ENCODE peak calls at places on chromosome 15, in seven cellular contexts. P, R, E, N, H, L and Q are unnamed samples.

GRCh38 chr15:51172190-51172589 is 77.5 kb upstream of the TNFAIP8L3 start:
- DNase-seq in P (no peak), R (no peak), E (no peak), N (no peak), H (no peak), L (no peak), Q (no peak)

GRCh38 chr15:57385923-57386390 is 9.7 kb downstream of the CGNL1 start:
- DNase-seq in P (no peak), R (no peak), E (no peak), N (no peak), H (no peak), L (no peak), Q (no peak)

GRCh38 chr15:52295421-52295991 is at the start of gene MYO5C:
- DNase-seq in P (no peak), R (peak), E (no peak), N (peak), H (peak), L (peak), Q (peak)

GRCh38 chr15:83106994-83107840 is at the start of gene TM6SF1:
- DNase-seq in P (no peak), R (peak), E (peak), N (no peak), H (no peak), L (peak), Q (no peak)

GRCh38 chr15:63896336-63897115 is 62.8 kb upstream of the HERC1 start:
- DNase-seq in P (no peak), R (no peak), E (peak), N (peak), H (peak), L (peak), Q (no peak)

GRCh38 chr15:39667382-39668127 is 86.7 kb downstream of the THBS1 start:
- DNase-seq in P (no peak), R (peak), E (no peak), N (no peak), H (no peak), L (no peak), Q (no peak)

GRCh38 chr15:27468151-27468556 is 497.2 kb downstream of the GABRG3 start:
- DNase-seq in P (no peak), R (no peak), E (peak), N (no peak), H (no peak), L (no peak), Q (no peak)

GRCh38 chr15:58074452-58074851 is 8.9 kb upstream of the ALDH1A2 start:
- DNase-seq in P (no peak), R (no peak), E (no peak), N (no peak), H (no peak), L (no peak), Q (no peak)

GRCh38 chr15:40010681-40011080 is 28.3 kb downstream of the SRP14 start:
- DNase-seq in P (no peak), R (peak), E (no peak), N (no peak), H (no peak), L (peak), Q (peak)

GRCh38 chr15:92801412-92801773 is 98.7 kb upstream of the CHD2 start:
- DNase-seq in P (no peak), R (no peak), E (no peak), N (peak), H (no peak), L (no peak), Q (peak)

GRCh38 chr15:70318594-70318993 is 220.9 kb upstream of the TLE3 start:
- DNase-seq in P (no peak), R (no peak), E (no peak), N (no peak), H (no peak), L (no peak), Q (no peak)

GRCh38 chr15:21261965-21262850 is 178.1 kb downstream of the POTEB3 start:
- DNase-seq in P (no peak), R (no peak), E (no peak), N (no peak), H (no peak), L (peak), Q (no peak)

GRCh38 chr15:58433597-58434333 is 2.0 kb downstream of the LIPC start:
- DNase-seq in P (no peak), R (peak), E (no peak), N (no peak), H (no peak), L (no peak), Q (no peak)

GRCh38 chr15:78105541-78106241 is 13.3 kb downstream of the SH2D7 start:
- DNase-seq in P (no peak), R (no peak), E (no peak), N (no peak), H (peak), L (no peak), Q (peak)

GRCh38 chr15:48796930-48797329 is 13.9 kb downstream of the CEP152 start:
- DNase-seq in P (no peak), R (no peak), E (no peak), N (no peak), H (no peak), L (no peak), Q (no peak)

GRCh38 chr15:70701891-70702568 is 61.3 kb downstream of the UACA start:
- DNase-seq in P (no peak), R (no peak), E (no peak), N (no peak), H (no peak), L (peak), Q (no peak)

GRCh38 chr15:80773122-80773551 is 6.0 kb upstream of the CEMIP start:
- DNase-seq in P (no peak), R (no peak), E (no peak), N (no peak), H (no peak), L (no peak), Q (no peak)

GRCh38 chr15:29840928-29841327 is 18.7 kb upstream of the TJP1 start:
- DNase-seq in P (no peak), R (no peak), E (no peak), N (no peak), H (no peak), L (no peak), Q (no peak)

GRCh38 chr15:36291501-36291900 is 287.9 kb upstream of the CDIN1 start:
- DNase-seq in P (no peak), R (no peak), E (no peak), N (no peak), H (no peak), L (no peak), Q (no peak)

GRCh38 chr15:79197285-79197684 is 85.2 kb upstream of the ANKRD34C start:
- DNase-seq in P (no peak), R (peak), E (no peak), N (no peak), H (no peak), L (no peak), Q (no peak)

GRCh38 chr15:96328101-96328958 is 2.2 kb upstream of the NR2F2 start:
- DNase-seq in P (no peak), R (no peak), E (no peak), N (no peak), H (no peak), L (no peak), Q (no peak)

GRCh38 chr15:61796056-61796455 is 264.2 kb downstream of the VPS13C start:
- DNase-seq in P (no peak), R (no peak), E (no peak), N (no peak), H (no peak), L (no peak), Q (no peak)

GRCh38 chr15:78107471-78107870 is 15.1 kb downstream of the SH2D7 start:
- DNase-seq in P (no peak), R (no peak), E (no peak), N (no peak), H (no peak), L (no peak), Q (peak)

GRCh38 chr15:62307551-62307950 is 142.5 kb upstream of the C2CD4B start:
- DNase-seq in P (no peak), R (no peak), E (no peak), N (no peak), H (no peak), L (no peak), Q (no peak)

GRCh38 chr15:25863067-25863967 is at the start of gene ATP10A:
- DNase-seq in P (no peak), R (peak), E (no peak), N (no peak), H (no peak), L (peak), Q (no peak)

GRCh38 chr15:83846847-83847246 is 192.9 kb downstream of the ADAMTSL3 start:
- DNase-seq in P (no peak), R (no peak), E (no peak), N (no peak), H (no peak), L (no peak), Q (no peak)

GRCh38 chr15:95832655-95833054 is 497.8 kb upstream of the NR2F2 start:
- DNase-seq in P (no peak), R (peak), E (no peak), N (no peak), H (no peak), L (no peak), Q (no peak)

GRCh38 chr15:74242296-74242929 is 6.3 kb downstream of the CCDC33 start:
- DNase-seq in P (no peak), R (peak), E (peak), N (peak), H (peak), L (no peak), Q (peak)

GRCh38 chr15:33358303-33358702 is 47.5 kb downstream of the RYR3 start:
- DNase-seq in P (no peak), R (peak), E (no peak), N (no peak), H (no peak), L (no peak), Q (no peak)

GRCh38 chr15:77021803-77022381 is 27.0 kb downstream of the PSTPIP1 start:
- DNase-seq in P (no peak), R (no peak), E (no peak), N (no peak), H (no peak), L (peak), Q (peak)

GRCh38 chr15:34470892-34471291 is 33.3 kb upstream of the GOLGA8A start:
- DNase-seq in P (no peak), R (no peak), E (no peak), N (no peak), H (no peak), L (no peak), Q (no peak)

GRCh38 chr15:34818531-34818930 is 23.2 kb upstream of the ACTC1 start:
- DNase-seq in P (no peak), R (no peak), E (no peak), N (no peak), H (no peak), L (no peak), Q (no peak)

GRCh38 chr15:70200511-70200991 is 102.8 kb upstream of the TLE3 start:
- DNase-seq in P (no peak), R (no peak), E (no peak), N (no peak), H (no peak), L (peak), Q (no peak)

GRCh38 chr15:41585140-41586047 is 26.4 kb downstream of the TYRO3 start:
- DNase-seq in P (peak), R (peak), E (no peak), N (peak), H (no peak), L (peak), Q (no peak)

GRCh38 chr15:81339851-81340250 is 15.9 kb upstream of the STARD5 start:
- DNase-seq in P (no peak), R (no peak), E (no peak), N (no peak), H (no peak), L (no peak), Q (no peak)

GRCh38 chr15:90011705-90012104 is 10.6 kb downstream of the ZNF710 start:
- DNase-seq in P (no peak), R (no peak), E (no peak), N (no peak), H (no peak), L (no peak), Q (no peak)

GRCh38 chr15:90009301-90010063 is 8.4 kb downstream of the ZNF710 start:
- DNase-seq in P (no peak), R (no peak), E (no peak), N (no peak), H (no peak), L (no peak), Q (no peak)

GRCh38 chr15:90015749-90016148 is 14.6 kb downstream of the ZNF710 start:
- DNase-seq in P (no peak), R (no peak), E (no peak), N (no peak), H (no peak), L (no peak), Q (no peak)

GRCh38 chr15:90016721-90017120 is 15.6 kb downstream of the ZNF710 start:
- DNase-seq in P (no peak), R (no peak), E (no peak), N (no peak), H (no peak), L (no peak), Q (no peak)

DNA sequence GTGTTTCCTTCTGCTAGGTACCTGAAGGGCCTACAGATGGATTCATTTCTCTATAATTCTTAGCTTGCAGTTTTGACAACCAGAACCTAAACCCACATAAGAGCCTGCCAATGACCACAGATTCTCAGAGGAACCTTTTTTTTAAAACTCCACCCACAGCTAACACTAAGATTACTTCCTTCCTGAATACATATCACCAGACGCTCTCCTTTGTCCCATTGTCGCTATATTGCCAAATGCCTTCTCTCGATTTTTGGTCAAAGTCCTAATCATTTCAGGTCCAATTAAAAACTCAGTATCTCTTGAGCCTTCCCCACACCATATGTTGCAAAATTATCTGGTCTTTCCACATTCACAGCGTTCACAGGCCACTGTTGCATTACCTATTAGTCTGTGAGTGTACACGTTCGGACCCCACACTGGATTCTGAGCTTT is 12.4 kb downstream of the ZNF710 start:
- DNase-seq in P (peak), R (no peak), E (no peak), N (no peak), H (no peak), L (no peak), Q (no peak)
- H3K4me3 ChIP-seq in P (peak), R (no peak), E (no peak), N (no peak), H (no peak), L (no peak), Q (no peak)

DNA sequence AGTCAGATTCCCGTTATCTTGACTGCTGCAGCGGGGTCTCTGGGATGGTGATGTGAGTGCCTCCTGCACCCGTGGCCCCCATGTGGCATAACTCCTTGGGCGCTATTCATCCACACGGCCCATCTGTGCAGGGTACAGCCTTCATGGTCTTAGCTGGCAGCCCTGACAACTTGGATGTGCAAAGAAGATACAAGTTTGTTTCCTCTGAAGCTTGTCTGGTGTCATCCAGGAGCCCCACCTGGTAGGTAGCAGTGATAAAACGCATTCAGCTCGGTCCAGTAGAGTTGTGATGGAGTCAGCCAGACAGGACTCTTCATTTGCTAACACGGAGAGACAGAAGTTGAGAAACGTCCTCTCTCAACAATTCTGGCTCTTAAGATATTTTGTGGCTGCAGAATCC is 53.3 kb downstream of the CORO2B start:
- DNase-seq in P (no peak), R (no peak), E (no peak), N (no peak), H (no peak), L (no peak), Q (no peak)
- H3K27ac ChIP-seq in P (no peak), R (no peak), E (no peak), N (no peak), H (no peak), L (no peak), Q (no peak)

GRCh38 chr15:98824595-98824994 is 176.3 kb downstream of the IGF1R start:
- DNase-seq in P (no peak), R (no peak), E (no peak), N (no peak), H (no peak), L (no peak), Q (no peak)

GRCh38 chr15:98835889-98836288 is 171.7 kb downstream of the PGPEP1L start:
- DNase-seq in P (no peak), R (no peak), E (no peak), N (no peak), H (no peak), L (no peak), Q (no peak)

GRCh38 chr15:98834976-98835375 is 172.6 kb downstream of the PGPEP1L start:
- DNase-seq in P (no peak), R (no peak), E (no peak), N (no peak), H (no peak), L (no peak), Q (no peak)

GRCh38 chr15:98826658-98827057 is 178.3 kb downstream of the IGF1R start:
- DNase-seq in P (no peak), R (no peak), E (no peak), N (no peak), H (no peak), L (no peak), Q (no peak)

DNA sequence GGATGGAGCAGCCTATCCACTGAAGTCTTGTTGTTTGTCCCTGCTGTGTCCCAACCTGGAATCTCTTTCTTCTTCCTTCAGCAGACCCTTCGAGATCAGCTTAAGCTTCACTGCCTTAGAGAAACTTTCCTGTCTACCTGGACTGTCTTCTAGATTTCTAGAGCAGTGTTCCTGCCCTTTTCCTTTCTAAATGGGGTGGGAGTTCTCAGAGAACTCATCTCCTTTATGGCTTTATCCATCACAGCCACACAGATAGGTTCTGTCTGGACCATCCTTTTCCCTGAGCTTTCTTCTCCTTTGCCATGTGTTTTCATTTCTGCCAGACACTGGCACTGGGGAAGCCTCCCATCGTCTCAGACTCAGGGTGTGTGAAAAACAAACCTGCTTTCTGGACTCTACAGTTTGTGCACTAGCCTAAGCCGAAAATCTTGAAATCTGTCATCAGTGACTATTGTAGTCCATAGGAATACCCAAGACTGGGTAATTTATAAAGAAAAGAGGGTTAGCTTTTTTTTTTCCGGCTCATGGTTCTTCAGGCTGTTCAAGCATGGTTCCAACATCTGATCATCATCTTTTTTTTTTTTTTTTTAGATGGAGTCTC is 177.5 kb downstream of the PGPEP1L start:
- DNase-seq in P (no peak), R (no peak), E (no peak), N (no peak), H (no peak), L (no peak), Q (no peak)
- H3K4me3 ChIP-seq in P (no peak), R (no peak), E (no peak), N (no peak), H (no peak), L (no peak), Q (no peak)

GRCh38 chr15:89496155-89497098 is at the start of gene RHCG:
- DNase-seq in P (no peak), R (peak), E (peak), N (peak), H (peak), L (no peak), Q (no peak)
- H3K27ac ChIP-seq in P (no peak), R (no peak), E (no peak), N (no peak), H (no peak), L (no peak), Q (no peak)

DNA sequence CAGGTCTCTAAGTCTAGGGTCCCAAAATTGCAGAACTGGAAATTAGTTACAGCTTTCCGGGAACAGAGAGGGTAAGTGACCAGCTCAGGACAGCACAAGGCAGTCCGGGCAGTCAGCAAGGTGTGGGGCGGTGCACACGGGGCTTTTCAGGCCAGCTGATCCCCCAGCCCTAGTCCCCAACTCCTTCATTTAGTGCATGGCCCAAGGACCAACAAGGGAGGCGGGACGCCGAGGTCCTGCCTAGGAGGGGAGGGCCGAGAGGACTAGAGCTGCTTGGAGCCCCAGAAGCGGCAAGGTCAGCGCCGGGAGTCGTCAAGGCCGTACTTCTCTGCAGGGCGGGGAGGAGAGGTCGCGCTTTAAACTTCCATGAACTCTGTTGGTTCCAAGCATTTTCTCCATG is 2.0 kb upstream of the PDE8A start:
- DNase-seq in P (no peak), R (peak), E (peak), N (peak), H (no peak), L (peak), Q (peak)
- H3K4me3 ChIP-seq in P (peak), R (peak), E (peak), N (peak), H (peak), L (peak), Q (peak)

GRCh38 chr15:60373327-60373726 is 24.5 kb downstream of the ANXA2 start:
- DNase-seq in P (no peak), R (no peak), E (no peak), N (no peak), H (no peak), L (no peak), Q (no peak)

GRCh38 chr15:60374209-60374608 is 23.6 kb downstream of the ANXA2 start:
- DNase-seq in P (no peak), R (no peak), E (no peak), N (no peak), H (no peak), L (no peak), Q (no peak)

GRCh38 chr15:60373745-60374144 is 24.0 kb downstream of the ANXA2 start:
- DNase-seq in P (no peak), R (no peak), E (no peak), N (no peak), H (no peak), L (no peak), Q (no peak)

GRCh38 chr15:60375255-60375809 is 22.5 kb downstream of the ANXA2 start:
- DNase-seq in P (no peak), R (no peak), E (no peak), N (no peak), H (no peak), L (no peak), Q (no peak)

GRCh38 chr15:60374628-60375081 is 23.1 kb downstream of the ANXA2 start:
- DNase-seq in P (no peak), R (peak), E (no peak), N (peak), H (peak), L (peak), Q (peak)
- H3K27ac ChIP-seq in P (no peak), R (no peak), E (no peak), N (peak), H (peak), L (peak), Q (peak)